ENCODE peak calls at places on chromosome 21, in four cellular contexts. C is lower lobe of right lung, J is fibroblast of mammary gland, M is cardiac fibroblast. T is an unnamed sample.

GRCh38 chr21:19523066-19523465 is 1119.5 kb upstream of the TMPRSS15 start:
- DNase-seq in C (no peak), J (no peak), M (no peak), T (no peak)

GRCh38 chr21:33901421-33902288 is 13.9 kb downstream of the ATP5PO start:
- DNase-seq in C (no peak), J (peak), M (peak), T (peak)

GRCh38 chr21:42056468-42056867 is 14.6 kb upstream of the UMODL1 start:
- DNase-seq in C (no peak), J (no peak), M (no peak), T (no peak)

GRCh38 chr21:28391938-28392337 is 600.7 kb downstream of the LTN1 start:
- DNase-seq in C (no peak), J (no peak), M (no peak), T (no peak)

GRCh38 chr21:16194851-16195251 is 465.1 kb downstream of the USP25 start:
- DNase-seq in C (no peak), J (peak), M (peak), T (peak)

GRCh38 chr21:14488805-14489204 is 57.3 kb downstream of the SAMSN1 start:
- DNase-seq in C (no peak), J (no peak), M (no peak), T (no peak)

GRCh38 chr21:41317458-41317857 is 857 bp downstream of the FAM3B start:
- DNase-seq in C (no peak), J (no peak), M (no peak), T (no peak)

GRCh38 chr21:34933609-34934345 is 115.3 kb downstream of the RUNX1 start:
- DNase-seq in C (no peak), J (no peak), M (no peak), T (no peak)

GRCh38 chr21:33945652-33946270 is 30.2 kb upstream of the ATP5PO start:
- DNase-seq in C (no peak), J (no peak), M (no peak), T (no peak)

GRCh38 chr21:41366522-41367151 is 4.8 kb downstream of the MX2 start:
- DNase-seq in C (peak), J (peak), M (peak), T (peak)

GRCh38 chr21:42091899-42092508 is 20.9 kb downstream of the UMODL1 start:
- DNase-seq in C (no peak), J (no peak), M (no peak), T (no peak)

GRCh38 chr21:41970751-41971653 is 17.2 kb upstream of the C2CD2 start:
- DNase-seq in C (no peak), J (no peak), M (no peak), T (no peak)

GRCh38 chr21:17585875-17586450 is 26.7 kb downstream of the BTG3 start:
- DNase-seq in C (no peak), J (peak), M (peak), T (peak)

GRCh38 chr21:38477241-38477640 is 21.0 kb downstream of the ERG start:
- DNase-seq in C (no peak), J (no peak), M (no peak), T (no peak)
- H3K4me3 ChIP-seq in C (no peak), J (no peak), M (no peak), T (no peak)

GRCh38 chr21:44933199-44933937 is 6.5 kb upstream of the SLX9 start:
- DNase-seq in C (peak), J (no peak), M (no peak), T (no peak)

GRCh38 chr21:44933938-44934260 is 5.9 kb upstream of the SLX9 start:
- DNase-seq in C (no peak), J (no peak), M (no peak), T (no peak)

GRCh38 chr21:44931137-44931500 is 8.7 kb upstream of the SLX9 start:
- DNase-seq in C (peak), J (peak), M (peak), T (peak)

GRCh38 chr21:44931501-44932365 is 8.1 kb upstream of the SLX9 start:
- DNase-seq in C (peak), J (no peak), M (no peak), T (no peak)

GRCh38 chr21:44932366-44933181 is 7.3 kb upstream of the SLX9 start:
- DNase-seq in C (peak), J (no peak), M (no peak), T (no peak)
- TF ChIP-seq CTCF in C (peak), J (peak), M (peak), T (peak)

GRCh38 chr21:38929137-38929536 is 123.4 kb downstream of the ETS2 start:
- DNase-seq in C (no peak), J (no peak), M (no peak), T (no peak)

GRCh38 chr21:38927776-38928175 is 122.0 kb downstream of the ETS2 start:
- DNase-seq in C (no peak), J (no peak), M (no peak), T (no peak)

GRCh38 chr21:38922474-38922873 is 116.7 kb downstream of the ETS2 start:
- DNase-seq in C (no peak), J (no peak), M (no peak), T (no peak)

GRCh38 chr21:38924954-38925353 is 119.2 kb downstream of the ETS2 start:
- DNase-seq in C (no peak), J (no peak), M (no peak), T (no peak)

DNA sequence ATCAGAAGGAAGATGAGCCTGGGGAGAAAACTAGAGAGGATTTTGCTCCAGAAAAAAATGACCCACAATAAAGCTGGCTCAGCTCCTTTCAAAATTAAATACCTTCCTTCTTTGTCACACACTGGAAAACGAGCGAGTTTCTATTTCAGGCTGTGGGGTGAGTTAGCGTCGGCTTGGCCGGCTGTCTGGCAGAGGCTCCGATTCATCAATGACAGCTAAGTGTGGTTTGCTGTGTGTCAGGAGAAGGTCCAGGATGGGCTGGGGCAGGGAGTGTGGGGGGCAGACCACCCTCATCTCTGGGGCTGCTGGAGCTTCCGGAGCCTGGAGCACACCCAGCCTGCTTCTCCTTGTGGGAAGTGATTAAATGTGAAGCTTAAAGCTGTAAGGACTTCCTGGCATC is 120.2 kb downstream of the ETS2 start:
- DNase-seq in C (no peak), J (peak), M (peak), T (peak)
- H3K4me3 ChIP-seq in C (peak), J (no peak), M (no peak), T (peak)

DNA sequence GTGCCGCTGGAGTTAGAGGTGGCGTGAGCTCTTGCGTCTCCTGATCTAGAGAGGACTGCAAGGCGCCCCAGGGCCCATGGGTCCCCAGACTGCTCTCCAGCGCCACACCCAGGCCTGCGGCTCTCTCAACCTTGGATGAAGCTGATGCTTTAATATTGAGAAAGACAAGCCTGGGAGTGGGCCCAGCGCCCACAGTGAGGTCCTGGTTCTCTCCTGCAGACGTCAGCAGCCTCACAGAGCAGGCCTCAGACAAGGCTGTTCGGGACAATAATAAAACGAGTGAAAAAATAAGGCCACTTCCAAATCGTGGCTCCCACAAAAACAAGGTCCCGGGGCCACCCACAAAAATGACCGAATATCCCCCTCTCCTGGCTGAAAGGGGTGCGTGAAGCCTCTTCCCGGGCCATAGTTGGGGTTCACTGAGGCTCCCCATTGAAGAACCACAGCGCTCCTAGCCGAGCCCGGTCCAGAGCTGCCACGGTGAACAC is 6.0 kb upstream of the DNMT3L start:
- DNase-seq in C (no peak), J (peak), M (no peak), T (no peak)
- TF ChIP-seq CTCF in C (peak), J (no peak), M (peak), T (no peak)

T was measured in fibroblast of pulmonary artery.